ENCODE peak calls at places on chromosomes 2 and 18, in nine cellular contexts. One of them, this sample, is unnamed.

GRCh38 chr2:24394998-24395397 is 34.7 kb upstream of the ITSN2 start:
- DNase-seq in fibroblast of pulmonary artery: no peak
- DNase-seq in BE2C: no peak
- DNase-seq in thoracic aorta: no peak
- DNase-seq in AG04449: no peak
- DNase-seq in nephron progenitor cell: no peak
- DNase-seq in AG09309: no peak
- DNase-seq in prostate gland: no peak
- DNase-seq in neural crest cell: no peak
- DNase-seq in this sample: no peak

GRCh38 chr2:55232863-55233657 is 572 bp downstream of the RPS27A start:
- DNase-seq in fibroblast of pulmonary artery: peak; percentile 26
- DNase-seq in AG09309: no peak
- DNase-seq in BE2C: peak; percentile 10
- DNase-seq in AG04449: no peak
- DNase-seq in neural crest cell: no peak
- DNase-seq in thoracic aorta: no peak
- DNase-seq in prostate gland: no peak
- DNase-seq in nephron progenitor cell: peak; percentile 35
- DNase-seq in this sample: peak; percentile 27

GRCh38 chr2:191109888-191110287 is 40.9 kb downstream of the STAT4 start:
- DNase-seq in thoracic aorta: no peak
- DNase-seq in fibroblast of pulmonary artery: no peak
- DNase-seq in AG04449: peak; percentile 7
- DNase-seq in BE2C: no peak
- DNase-seq in nephron progenitor cell: no peak
- DNase-seq in prostate gland: no peak
- DNase-seq in AG09309: no peak
- DNase-seq in neural crest cell: no peak
- DNase-seq in this sample: no peak

GRCh38 chr18:75305984-75306383 is 95.4 kb downstream of the TSHZ1 start:
- DNase-seq in AG09309: no peak
- DNase-seq in prostate gland: no peak
- DNase-seq in AG04449: no peak
- DNase-seq in neural crest cell: no peak
- DNase-seq in fibroblast of pulmonary artery: no peak
- DNase-seq in thoracic aorta: no peak
- DNase-seq in nephron progenitor cell: no peak
- DNase-seq in BE2C: no peak
- DNase-seq in this sample: no peak

GRCh38 chr2:216960926-216961325 is 101.1 kb upstream of the TNP1 start:
- DNase-seq in prostate gland: no peak
- DNase-seq in AG09309: no peak
- DNase-seq in neural crest cell: no peak
- DNase-seq in nephron progenitor cell: no peak
- DNase-seq in thoracic aorta: no peak
- DNase-seq in BE2C: no peak
- DNase-seq in AG04449: no peak
- DNase-seq in fibroblast of pulmonary artery: no peak
- DNase-seq in this sample: no peak

GRCh38 chr2:11495844-11496271 is 29.9 kb upstream of the E2F6 start:
- DNase-seq in AG09309: no peak
- DNase-seq in thoracic aorta: no peak
- DNase-seq in nephron progenitor cell: peak; percentile 41
- DNase-seq in fibroblast of pulmonary artery: no peak
- DNase-seq in AG04449: no peak
- DNase-seq in BE2C: peak; percentile 51
- DNase-seq in neural crest cell: peak; percentile 56
- DNase-seq in prostate gland: no peak
- DNase-seq in this sample: no peak

GRCh38 chr18:79510731-79511141 is 115.0 kb downstream of the NFATC1 start:
- DNase-seq in BE2C: no peak
- DNase-seq in neural crest cell: no peak
- DNase-seq in AG04449: no peak
- DNase-seq in prostate gland: no peak
- DNase-seq in AG09309: no peak
- DNase-seq in fibroblast of pulmonary artery: no peak
- DNase-seq in thoracic aorta: no peak
- DNase-seq in nephron progenitor cell: no peak
- DNase-seq in this sample: no peak

GRCh38 chr2:219658447-219658846 is 31.0 kb downstream of the SLC4A3 start:
- DNase-seq in neural crest cell: no peak
- DNase-seq in AG09309: peak; percentile 28
- DNase-seq in AG04449: no peak
- DNase-seq in fibroblast of pulmonary artery: peak; percentile 40
- DNase-seq in BE2C: no peak
- DNase-seq in thoracic aorta: no peak
- DNase-seq in nephron progenitor cell: no peak
- DNase-seq in prostate gland: no peak
- DNase-seq in this sample: no peak

GRCh38 chr2:168926621-168927386 is 25.7 kb downstream of the G6PC2 start:
- DNase-seq in fibroblast of pulmonary artery: no peak
- DNase-seq in BE2C: no peak
- DNase-seq in prostate gland: no peak
- DNase-seq in thoracic aorta: no peak
- DNase-seq in nephron progenitor cell: no peak
- DNase-seq in neural crest cell: no peak
- DNase-seq in AG04449: no peak
- DNase-seq in AG09309: no peak
- DNase-seq in this sample: no peak

DNA sequence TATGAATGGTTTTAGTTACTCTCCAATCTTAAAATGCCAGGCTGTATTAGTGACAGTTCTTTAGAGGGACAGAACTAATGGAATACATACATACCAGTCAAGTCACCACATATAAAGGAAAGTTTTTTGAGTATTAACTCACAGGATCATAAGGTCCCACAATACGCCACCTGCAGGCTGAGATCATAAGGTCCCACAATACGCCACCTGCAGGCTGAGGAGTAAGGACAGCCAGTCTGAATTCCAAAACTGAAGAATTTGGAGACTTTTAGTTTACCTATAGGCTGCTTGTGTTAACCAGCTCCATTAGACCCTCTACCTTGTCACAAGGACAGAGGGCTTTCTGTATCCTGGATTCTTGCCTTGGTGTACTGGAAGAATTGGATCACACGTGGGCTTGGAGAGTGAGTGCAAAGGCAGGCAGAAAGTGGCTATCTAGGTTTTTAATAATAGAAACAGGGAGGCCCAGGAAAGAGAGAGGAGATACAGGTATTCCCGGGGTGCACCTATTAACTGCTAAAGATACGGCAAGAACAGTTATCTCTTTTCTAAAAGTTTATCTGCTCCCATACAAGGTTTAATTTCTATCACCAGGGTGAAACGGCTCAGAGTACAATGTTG is 234.9 kb upstream of the CYRIA start:
- DNase-seq in AG09309: no peak
- DNase-seq in AG04449: no peak
- DNase-seq in neural crest cell: no peak
- DNase-seq in thoracic aorta: no peak
- DNase-seq in fibroblast of pulmonary artery: no peak
- DNase-seq in nephron progenitor cell: peak; percentile 11
- DNase-seq in prostate gland: no peak
- DNase-seq in BE2C: peak; percentile 24
- DNase-seq in this sample: no peak
- TF ChIP-seq CTCF in AG09309: peak; percentile 21
- TF ChIP-seq CTCF in AG04449: no peak
- TF ChIP-seq CTCF in neural crest cell: peak; percentile 65
- TF ChIP-seq CTCF in thoracic aorta: no peak
- TF ChIP-seq CTCF in fibroblast of pulmonary artery: peak; percentile 9
- TF ChIP-seq CTCF in nephron progenitor cell: peak; percentile 44
- TF ChIP-seq CTCF in prostate gland: peak; percentile 27
- TF ChIP-seq CTCF in BE2C: peak; percentile 71
- TF ChIP-seq CTCF in this sample: peak; percentile 88

GRCh38 chr18:12287684-12288405 is 20.2 kb upstream of the TUBB6 start:
- DNase-seq in nephron progenitor cell: peak; percentile 67
- DNase-seq in thoracic aorta: peak; percentile 74
- DNase-seq in BE2C: no peak
- DNase-seq in AG04449: peak; percentile 87
- DNase-seq in neural crest cell: no peak
- DNase-seq in fibroblast of pulmonary artery: peak; percentile 85
- DNase-seq in AG09309: peak; percentile 78
- DNase-seq in prostate gland: peak; percentile 47
- DNase-seq in this sample: no peak
- TF ChIP-seq CTCF in nephron progenitor cell: no peak
- TF ChIP-seq CTCF in thoracic aorta: no peak
- TF ChIP-seq CTCF in BE2C: no peak
- TF ChIP-seq CTCF in AG04449: peak; percentile 12
- TF ChIP-seq CTCF in neural crest cell: no peak
- TF ChIP-seq CTCF in fibroblast of pulmonary artery: no peak
- TF ChIP-seq CTCF in AG09309: no peak
- TF ChIP-seq CTCF in prostate gland: no peak
- TF ChIP-seq CTCF in this sample: no peak

GRCh38 chr2:43524180-43524965 is 71.5 kb downstream of the THADA start:
- DNase-seq in AG09309: no peak
- DNase-seq in prostate gland: no peak
- DNase-seq in BE2C: no peak
- DNase-seq in neural crest cell: no peak
- DNase-seq in fibroblast of pulmonary artery: no peak
- DNase-seq in AG04449: no peak
- DNase-seq in thoracic aorta: no peak
- DNase-seq in nephron progenitor cell: no peak
- DNase-seq in this sample: no peak
- TF ChIP-seq CTCF in AG09309: peak; percentile 29
- TF ChIP-seq CTCF in prostate gland: peak; percentile 37
- TF ChIP-seq CTCF in BE2C: peak; percentile 51
- TF ChIP-seq CTCF in neural crest cell: peak; percentile 57
- TF ChIP-seq CTCF in fibroblast of pulmonary artery: peak; percentile 39
- TF ChIP-seq CTCF in AG04449: no peak
- TF ChIP-seq CTCF in thoracic aorta: peak; percentile 42
- TF ChIP-seq CTCF in nephron progenitor cell: peak; percentile 38
- TF ChIP-seq CTCF in this sample: no peak

DNA sequence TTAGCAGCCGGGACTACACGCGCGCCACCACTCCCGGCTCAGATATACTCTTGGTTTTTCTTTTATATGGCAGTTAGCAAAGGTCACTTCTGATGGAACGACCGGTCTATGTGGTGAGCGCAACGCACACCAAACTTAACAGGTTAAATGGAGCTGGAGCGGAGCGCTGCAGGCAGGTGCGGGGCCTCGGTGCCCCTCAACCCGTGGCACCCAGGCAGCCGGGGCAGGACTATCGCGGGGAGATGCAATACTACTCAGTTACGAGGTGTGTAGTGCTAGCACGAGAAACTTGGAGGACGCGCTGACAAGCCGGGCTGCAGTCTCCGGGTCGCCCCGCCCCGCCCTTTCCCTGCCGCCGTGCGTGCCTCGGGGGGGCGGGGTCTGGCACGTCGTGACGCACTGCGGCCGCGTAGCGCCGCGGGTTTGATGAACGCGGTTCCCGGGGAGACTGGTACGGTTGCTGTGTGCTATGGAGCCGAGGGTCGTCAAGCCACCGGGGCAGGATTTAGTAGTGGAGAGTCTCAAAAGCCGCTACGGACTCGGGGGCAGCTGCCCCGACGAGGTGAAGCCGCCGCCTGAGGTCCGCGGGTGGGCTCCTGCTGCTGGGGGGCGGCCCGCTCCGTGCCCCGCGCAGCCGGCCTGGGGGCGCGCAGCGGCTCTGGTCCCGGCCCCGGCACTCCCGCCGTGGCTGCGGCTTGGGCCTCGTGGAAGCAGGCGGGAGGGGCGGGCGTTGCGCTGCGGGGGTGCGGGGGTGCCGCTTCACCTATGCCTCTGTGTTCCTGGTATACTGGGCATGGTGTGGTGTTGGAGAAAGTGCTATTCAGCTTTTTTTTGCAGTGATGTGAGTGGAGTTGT is at the start of gene CCDC138:
- DNase-seq in neural crest cell: peak; percentile 89
- DNase-seq in BE2C: peak; percentile 90
- DNase-seq in AG09309: peak; percentile 35
- DNase-seq in nephron progenitor cell: peak; percentile 96
- DNase-seq in thoracic aorta: peak; percentile 24
- DNase-seq in fibroblast of pulmonary artery: peak; percentile 86
- DNase-seq in prostate gland: peak; percentile 83
- DNase-seq in AG04449: peak; percentile 5
- DNase-seq in this sample: peak; percentile 95
- TF ChIP-seq CTCF in neural crest cell: no peak
- TF ChIP-seq CTCF in BE2C: no peak
- TF ChIP-seq CTCF in AG09309: no peak
- TF ChIP-seq CTCF in nephron progenitor cell: no peak
- TF ChIP-seq CTCF in thoracic aorta: no peak
- TF ChIP-seq CTCF in fibroblast of pulmonary artery: no peak
- TF ChIP-seq CTCF in prostate gland: no peak
- TF ChIP-seq CTCF in AG04449: no peak
- TF ChIP-seq CTCF in this sample: no peak